ENCODE peak calls at places on chromosomes 3 and 15, in six cellular contexts. G is WTC11, E is HCT116, F is HepG2, N is H1, R is GM12878. X is an unnamed sample.

GRCh38 chr15:64740361-64741170 is 34.8 kb downstream of the RBPMS2 start:
- DNase-seq in N (no peak), R (no peak), G (no peak), F (peak; percentile 26), E (no peak), X (peak; percentile 42)

GRCh38 chr3:155083313-155083905 is 3.3 kb downstream of the MME start:
- DNase-seq in N (no peak), G (no peak), R (no peak), F (no peak), E (no peak), X (no peak)

GRCh38 chr3:131349454-131349853 is 32.1 kb upstream of the NUDT16 start:
- DNase-seq in E (no peak), N (no peak), G (no peak), F (no peak), R (no peak), X (no peak)

GRCh38 chr15:77982127-77982490 is 95.4 kb downstream of the TBC1D2B start:
- DNase-seq in G (no peak), E (no peak), F (no peak), R (no peak), N (peak; percentile 42), X (no peak)

GRCh38 chr3:138065939-138066338 is 49.5 kb downstream of the DZIP1L start:
- DNase-seq in F (no peak), E (no peak), N (no peak), R (no peak), G (no peak), X (no peak)

GRCh38 chr3:124634210-124635168 is 95.8 kb upstream of the UMPS start:
- DNase-seq in R (no peak), N (no peak), F (peak; percentile 79), E (no peak), G (peak; percentile 17), X (no peak)

GRCh38 chr3:116394365-116394764 is 50.9 kb downstream of the LSAMP start:
- DNase-seq in E (no peak), N (no peak), R (no peak), F (no peak), G (no peak), X (no peak)

GRCh38 chr3:52237659-52238172 is 1.2 kb downstream of the TWF2 start:
- DNase-seq in F (no peak), N (peak; percentile 63), G (no peak), R (no peak), E (peak; percentile 51), X (peak; percentile 46)

GRCh38 chr3:153066983-153067382 is 95.0 kb upstream of the RAP2B start:
- DNase-seq in E (no peak), R (no peak), G (no peak), F (no peak), N (no peak), X (no peak)

GRCh38 chr3:40989141-40990061 is 209.9 kb upstream of the CTNNB1 start:
- DNase-seq in G (no peak), R (no peak), F (no peak), N (no peak), E (no peak), X (no peak)

GRCh38 chr3:16528581-16528993 is 15.1 kb upstream of the RFTN1 start:
- DNase-seq in R (no peak), G (no peak), F (no peak), N (no peak), E (no peak), X (no peak)

GRCh38 chr15:78201281-78202190 is 32.8 kb downstream of the ACSBG1 start:
- DNase-seq in R (no peak), N (peak; percentile 33), G (no peak), E (no peak), F (no peak), X (no peak)

GRCh38 chr15:53072077-53072476 is 281.9 kb upstream of the ONECUT1 start:
- DNase-seq in R (no peak), G (peak; percentile 86), F (peak; percentile 35), E (peak; percentile 18), N (peak; percentile 83), X (no peak)

GRCh38 chr3:101758224-101758623 is 20.8 kb upstream of the NXPE3 start:
- DNase-seq in E (no peak), N (no peak), F (no peak), R (no peak), G (no peak), X (no peak)

GRCh38 chr3:51955893-51956770 is 951 bp downstream of the GPR62 start:
- DNase-seq in E (no peak), N (peak; percentile 89), F (no peak), R (no peak), G (peak; percentile 86), X (no peak)

GRCh38 chr3:104044002-104044401 is 1322.7 kb upstream of the ALCAM start:
- DNase-seq in E (no peak), N (no peak), F (no peak), G (no peak), R (no peak), X (no peak)

GRCh38 chr3:45994661-45995369 is 809 bp downstream of the FYCO1 start:
- DNase-seq in G (peak; percentile 38), N (peak; percentile 47), R (no peak), F (peak; percentile 7), E (no peak), X (peak; percentile 75)

GRCh38 chr3:160259589-160259988 is 34.4 kb downstream of the C3orf80 start:
- DNase-seq in R (no peak), G (no peak), F (no peak), E (no peak), N (no peak), X (no peak)

GRCh38 chr15:75731248-75732100 is 18.8 kb upstream of the CSPG4 start:
- DNase-seq in N (peak; percentile 58), G (peak; percentile 40), F (no peak), E (no peak), R (no peak), X (peak; percentile 25)

GRCh38 chr3:78764634-78765033 is 1003.2 kb downstream of the ROBO1 start:
- DNase-seq in E (no peak), F (no peak), G (no peak), N (no peak), R (no peak), X (no peak)

GRCh38 chr3:158768361-158768787 is 33.5 kb upstream of the MFSD1 start:
- DNase-seq in G (peak; percentile 60), F (peak; percentile 67), E (no peak), N (peak; percentile 53), R (no peak), X (peak; percentile 53)

GRCh38 chr15:99509686-99510461 is 55.9 kb upstream of the MEF2A start:
- DNase-seq in E (no peak), G (no peak), F (no peak), N (no peak), R (no peak), X (no peak)
- TF ChIP-seq ATF3 in E (no peak), G (no peak), F (no peak), N (no peak), R (no peak), X (no peak)

GRCh38 chr3:168121175-168121853 is 25.6 kb upstream of the GOLIM4 start:
- DNase-seq in F (no peak), R (no peak), E (no peak), G (no peak), N (no peak), X (no peak)
- TF ChIP-seq ATF3 in F (no peak), R (no peak), E (no peak), G (no peak), N (no peak), X (no peak)

GRCh38 chr3:117628896-117629295 is 919.3 kb downstream of the TUSC7 start:
- DNase-seq in R (no peak), G (no peak), N (no peak), F (no peak), E (no peak), X (no peak)
- TF ChIP-seq ATF3 in R (no peak), G (no peak), N (no peak), F (no peak), E (no peak), X (no peak)

GRCh38 chr3:173586176-173586575 is 188.6 kb downstream of the NLGN1 start:
- DNase-seq in E (no peak), R (no peak), N (no peak), F (no peak), G (no peak), X (no peak)

GRCh38 chr3:173583496-173583895 is 186.0 kb downstream of the NLGN1 start:
- DNase-seq in E (no peak), F (no peak), N (no peak), R (no peak), G (no peak), X (no peak)

GRCh38 chr3:173587055-173587454 is 189.5 kb downstream of the NLGN1 start:
- DNase-seq in R (no peak), F (no peak), N (no peak), E (no peak), G (no peak), X (no peak)

GRCh38 chr3:173584093-173584833 is 186.7 kb downstream of the NLGN1 start:
- DNase-seq in R (no peak), F (no peak), G (peak; percentile 68), N (peak; percentile 76), E (peak; percentile 3), X (peak; percentile 12)

DNA sequence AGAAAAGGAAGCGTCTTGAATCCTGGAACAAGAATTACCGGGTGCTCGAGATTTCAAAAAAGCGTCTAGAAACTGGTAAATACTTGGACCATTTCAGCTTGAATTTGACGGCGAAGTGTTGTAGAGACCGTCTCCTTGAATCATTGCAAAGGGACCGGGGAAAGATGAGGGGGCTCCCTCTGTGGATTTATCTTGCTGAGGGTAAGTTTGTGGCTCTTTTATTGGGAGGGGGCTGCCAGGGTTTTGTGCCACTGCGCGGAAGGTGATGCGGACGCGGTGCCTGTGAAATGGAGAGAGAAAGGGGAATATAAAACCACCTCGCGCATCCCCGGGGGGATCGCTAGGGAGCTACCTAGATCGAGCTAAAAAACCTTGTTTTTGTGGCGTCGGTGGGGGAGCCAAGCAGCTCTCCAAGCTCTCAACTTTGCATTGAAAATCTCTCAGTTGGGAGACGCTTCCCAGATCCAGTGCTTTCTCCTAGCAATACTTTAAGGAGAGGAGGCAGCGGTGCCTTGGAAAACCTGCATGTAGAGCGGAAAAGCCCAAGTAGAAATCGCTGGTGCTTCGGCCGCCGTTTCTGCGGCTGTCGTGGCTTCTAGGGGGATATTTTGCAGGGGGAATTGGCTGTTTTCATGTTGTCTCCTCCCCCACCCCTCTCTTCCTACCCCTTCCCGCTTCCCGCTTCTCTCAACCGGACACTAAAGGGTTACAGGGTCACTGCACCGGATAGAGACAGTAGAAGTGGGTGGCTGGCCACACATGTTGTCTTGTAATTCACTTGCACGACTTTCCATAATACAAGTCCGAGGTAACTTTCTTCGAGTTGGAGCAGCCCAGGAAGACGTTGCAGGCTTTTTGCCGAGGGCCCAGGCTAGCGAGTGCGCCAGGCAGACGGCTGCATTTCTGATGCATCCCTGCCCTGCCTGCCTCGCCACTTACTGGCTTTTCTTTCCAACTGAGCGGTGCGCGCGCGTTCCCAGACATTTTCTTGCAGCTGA is 187.6 kb downstream of the NLGN1 start:
- DNase-seq in N (peak; percentile 69), R (no peak), G (peak; percentile 68), F (no peak), E (no peak), X (no peak)
- TF ChIP-seq ATF3 in N (no peak), R (no peak), G (no peak), F (no peak), E (no peak), X (no peak)

X was measured in K562.